ENCODE peak calls at places on chromosomes 11 and 22, in ten cellular contexts. D is GM23248, W is A673, N is MM.1S, Y is uterus, S is neuronal stem cell, K is colonic mucosa, O is gastrocnemius medialis, Z is psoas muscle, G is heart right ventricle. U is an unnamed sample.

GRCh38 chr11:31246451-31247165 is 122.9 kb downstream of the DCDC1 start:
- DNase-seq in D (peak), W (peak), N (no peak), Y (no peak), S (no peak), K (no peak), O (peak), Z (peak), G (no peak), U (no peak)

GRCh38 chr11:115415939-115416338 is 88.3 kb downstream of the CADM1 start:
- DNase-seq in D (no peak), W (no peak), N (peak), Y (no peak), S (no peak), K (no peak), O (no peak), Z (no peak), G (no peak), U (no peak)

GRCh38 chr11:113322158-113322557 is 7.8 kb downstream of the TTC12 start:
- DNase-seq in D (no peak), W (no peak), N (no peak), Y (no peak), S (no peak), K (no peak), O (no peak), Z (no peak), G (no peak), U (no peak)

GRCh38 chr11:92308366-92308765 is 83.7 kb downstream of the FAT3 start:
- DNase-seq in D (no peak), W (no peak), N (no peak), Y (no peak), S (no peak), K (no peak), O (no peak), Z (no peak), G (no peak), U (no peak)

GRCh38 chr11:120568572-120569307 is 57.2 kb downstream of the GRIK4 start:
- DNase-seq in D (no peak), W (no peak), N (no peak), Y (no peak), S (no peak), K (no peak), O (no peak), Z (no peak), G (no peak), U (no peak)

GRCh38 chr11:47185305-47186075 is 744 bp downstream of the PACSIN3 start:
- DNase-seq in D (peak), W (peak), N (no peak), Y (peak), S (peak), K (no peak), O (peak), Z (peak), G (peak), U (no peak)

GRCh38 chr11:116853461-116854073 is 16.1 kb upstream of the APOA1 start:
- DNase-seq in D (peak), W (peak), N (peak), Y (no peak), S (no peak), K (peak), O (no peak), Z (no peak), G (no peak), U (peak)

GRCh38 chr11:76696756-76697155 is 26.2 kb upstream of the LRRC32 start:
- DNase-seq in D (no peak), W (no peak), N (no peak), Y (no peak), S (no peak), K (no peak), O (no peak), Z (no peak), G (no peak), U (no peak)

GRCh38 chr22:39545310-39546063 is 12.9 kb upstream of the RPS19BP1 start:
- DNase-seq in D (peak), W (peak), N (no peak), Y (no peak), S (peak), K (peak), O (no peak), Z (peak), G (peak), U (peak)

GRCh38 chr22:49241174-49241851 is 586.4 kb downstream of the BRD1 start:
- DNase-seq in D (no peak), W (no peak), N (no peak), Y (no peak), S (no peak), K (no peak), O (no peak), Z (no peak), G (no peak), U (no peak)

GRCh38 chr11:95764267-95764898 is 25.2 kb downstream of the FAM76B start:
- DNase-seq in D (peak), W (peak), N (peak), Y (no peak), S (no peak), K (no peak), O (no peak), Z (no peak), G (no peak), U (no peak)

GRCh38 chr22:37330200-37331033 is 48.1 kb downstream of the CYTH4 start:
- DNase-seq in D (peak), W (peak), N (peak), Y (no peak), S (peak), K (peak), O (no peak), Z (no peak), G (no peak), U (no peak)

GRCh38 chr11:1891831-1892115 is at the start of gene PRR33:
- DNase-seq in D (no peak), W (no peak), N (no peak), Y (no peak), S (no peak), K (no peak), O (no peak), Z (no peak), G (no peak), U (no peak)

GRCh38 chr11:9341638-9342137 is 27.3 kb upstream of the TMEM41B start:
- DNase-seq in D (peak), W (no peak), N (no peak), Y (no peak), S (no peak), K (no peak), O (no peak), Z (no peak), G (no peak), U (no peak)

GRCh38 chr11:25769287-25769686 is 562.6 kb upstream of the ANO3 start:
- DNase-seq in D (peak), W (no peak), N (no peak), Y (no peak), S (no peak), K (no peak), O (no peak), Z (no peak), G (no peak), U (no peak)

GRCh38 chr11:68839953-68840641 is 1.6 kb downstream of the CPT1A start:
- DNase-seq in D (peak), W (peak), N (peak), Y (no peak), S (no peak), K (peak), O (no peak), Z (no peak), G (no peak), U (peak)

DNA sequence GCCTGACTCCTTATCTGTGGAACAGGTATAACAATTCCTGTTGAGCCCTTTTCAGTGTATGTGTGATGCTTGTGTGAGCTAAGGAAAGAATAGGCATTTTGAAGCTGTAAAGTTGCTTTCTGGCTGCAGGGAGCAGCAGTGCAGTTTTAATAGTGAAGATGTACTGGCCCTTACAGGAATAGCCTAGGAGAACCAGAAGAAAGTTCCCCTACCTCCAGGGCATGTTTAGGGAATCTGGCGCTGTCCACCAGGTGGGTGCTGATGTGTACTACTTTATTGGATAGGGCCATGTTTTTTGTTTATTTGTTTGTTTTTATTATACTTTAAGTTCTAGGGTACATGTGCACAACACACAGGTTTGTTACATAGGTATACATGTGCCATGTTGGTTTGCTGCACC is 11.5 kb downstream of the BMAL1 start:
- DNase-seq in D (peak), W (peak), N (no peak), Y (no peak), S (no peak), K (no peak), O (no peak), Z (no peak), G (no peak), U (no peak)
- H3K27ac ChIP-seq in D (no peak), W (no peak), N (no peak), Y (no peak), S (no peak), K (no peak), O (no peak), Z (no peak), G (no peak), U (no peak)

DNA sequence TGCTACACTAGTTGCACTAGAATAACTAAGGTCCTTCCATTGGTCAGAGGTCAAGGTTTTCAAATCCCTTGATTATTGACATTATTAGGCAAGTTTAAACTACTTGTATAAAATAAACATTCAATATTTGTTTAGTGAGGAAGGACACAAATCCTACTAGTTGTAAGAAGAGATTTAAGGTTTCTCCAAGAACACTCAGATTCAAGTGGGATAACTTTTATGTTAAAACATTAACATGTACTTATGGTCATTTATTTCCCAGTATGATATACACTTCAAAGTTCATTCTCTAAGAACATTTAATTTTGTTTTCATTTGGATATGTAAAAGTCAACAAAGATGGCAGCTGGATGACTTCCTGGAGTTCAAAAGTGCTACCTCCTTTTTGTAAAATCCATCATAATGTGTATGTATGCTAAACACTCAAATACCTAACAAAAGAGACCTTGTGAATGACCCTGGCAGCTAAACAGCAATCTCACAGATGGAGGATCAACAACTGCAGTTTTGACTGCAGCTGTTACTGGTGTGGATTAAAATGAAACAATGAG is 1.6 kb downstream of the CCDC90B start:
- DNase-seq in D (peak), W (no peak), N (no peak), Y (no peak), S (no peak), K (no peak), O (no peak), Z (no peak), G (no peak), U (no peak)
- H3K27ac ChIP-seq in D (peak), W (peak), N (peak), Y (peak), S (no peak), K (peak), O (peak), Z (peak), G (peak), U (peak)

DNA sequence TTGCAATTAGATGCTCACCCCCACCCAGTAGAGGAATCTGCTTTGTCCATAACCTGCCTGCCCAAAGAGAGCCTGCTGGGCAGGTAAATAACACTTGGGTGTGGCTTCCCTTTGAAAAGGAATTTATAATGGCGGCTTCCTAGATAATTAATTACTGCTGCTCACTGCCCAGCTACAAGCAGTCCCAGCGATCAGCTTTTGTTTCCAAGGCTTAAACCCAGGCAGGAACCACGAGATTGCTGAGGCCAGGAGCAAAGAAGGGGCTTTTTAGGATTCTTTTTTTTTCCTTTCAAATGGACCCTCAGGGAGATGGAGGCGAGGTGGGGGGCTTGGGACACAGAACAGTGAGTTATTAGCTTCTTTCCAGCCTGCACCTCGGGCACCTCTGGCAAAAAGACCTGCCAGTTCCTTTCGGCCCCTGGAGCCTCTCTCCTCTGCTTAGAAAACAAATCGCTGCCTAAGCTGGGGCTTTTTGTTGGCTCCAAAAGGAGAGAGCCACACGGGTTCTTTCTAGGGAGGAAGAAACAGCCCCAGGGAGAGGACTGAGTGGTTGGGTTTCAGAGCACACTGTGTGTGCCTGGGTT is 107.2 kb downstream of the TSPAN18 start:
- DNase-seq in D (no peak), W (no peak), N (no peak), Y (no peak), S (peak), K (no peak), O (no peak), Z (no peak), G (no peak), U (no peak)
- H3K27ac ChIP-seq in D (no peak), W (no peak), N (no peak), Y (peak), S (peak), K (no peak), O (peak), Z (no peak), G (peak), U (no peak)

GRCh38 chr11:33667819-33668467 is 32.7 kb downstream of the C11orf91 start:
- DNase-seq in D (no peak), W (no peak), N (no peak), Y (no peak), S (no peak), K (no peak), O (no peak), Z (no peak), G (no peak), U (no peak)
- H3K27ac ChIP-seq in D (no peak), W (no peak), N (no peak), Y (no peak), S (no peak), K (no peak), O (no peak), Z (no peak), G (no peak), U (no peak)

GRCh38 chr11:64306563-64306875 is 1.2 kb downstream of the ESRRA start:
- DNase-seq in D (no peak), W (no peak), N (no peak), Y (no peak), S (no peak), K (no peak), O (no peak), Z (no peak), G (no peak), U (no peak)
- H3K27ac ChIP-seq in D (no peak), W (peak), N (peak), Y (peak), S (no peak), K (peak), O (peak), Z (peak), G (peak), U (peak)

GRCh38 chr11:128482092-128482491 is 105.3 kb downstream of the ETS1 start:
- DNase-seq in D (no peak), W (no peak), N (no peak), Y (no peak), S (no peak), K (no peak), O (no peak), Z (no peak), G (no peak), U (no peak)

GRCh38 chr11:128484172-128484571 is 103.2 kb downstream of the ETS1 start:
- DNase-seq in D (no peak), W (no peak), N (no peak), Y (no peak), S (no peak), K (no peak), O (no peak), Z (no peak), G (no peak), U (no peak)

GRCh38 chr11:128481135-128481534 is 106.2 kb downstream of the ETS1 start:
- DNase-seq in D (peak), W (no peak), N (no peak), Y (no peak), S (no peak), K (no peak), O (no peak), Z (no peak), G (no peak), U (no peak)

GRCh38 chr11:128483211-128483788 is 104.1 kb downstream of the ETS1 start:
- DNase-seq in D (no peak), W (no peak), N (no peak), Y (no peak), S (no peak), K (no peak), O (no peak), Z (no peak), G (no peak), U (peak)

DNA sequence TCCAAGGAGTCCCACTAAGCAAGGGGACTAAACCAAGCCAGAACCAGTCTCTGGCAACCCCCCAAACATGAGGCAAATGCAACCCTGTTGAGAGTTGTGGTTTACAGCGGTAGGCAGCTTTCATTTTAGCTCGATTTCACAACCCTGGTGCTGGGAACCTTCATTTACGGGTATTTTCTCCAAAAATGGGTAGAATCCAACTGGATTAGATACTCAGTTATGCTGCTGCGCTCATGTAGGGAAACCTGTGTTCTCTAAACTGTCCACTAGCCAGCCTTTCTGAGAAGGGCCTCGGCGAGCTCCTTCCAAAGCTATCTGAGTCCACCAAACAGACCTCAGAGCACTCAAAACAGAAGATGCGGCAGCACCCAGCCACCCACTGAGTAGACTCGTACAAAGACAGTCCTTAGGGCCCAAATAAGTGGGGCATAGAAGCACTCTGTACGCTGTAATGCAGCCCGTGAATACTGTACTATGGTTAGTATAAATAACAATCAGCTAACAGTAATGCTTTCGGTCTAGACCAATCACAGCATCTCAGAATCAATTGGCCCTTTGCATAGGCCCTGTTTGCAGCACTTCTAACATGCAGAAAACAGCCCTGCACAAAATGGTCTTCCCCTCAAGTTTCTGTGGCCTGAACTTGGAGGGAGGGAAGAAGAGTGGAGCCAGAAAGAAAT is 104.7 kb downstream of the ETS1 start:
- DNase-seq in D (peak), W (no peak), N (no peak), Y (no peak), S (no peak), K (no peak), O (peak), Z (peak), G (no peak), U (no peak)
- H3K27ac ChIP-seq in D (peak), W (no peak), N (no peak), Y (peak), S (no peak), K (peak), O (peak), Z (peak), G (peak), U (peak)

GRCh38 chr11:130145328-130145812 is 14.2 kb upstream of the ST14 start:
- DNase-seq in D (no peak), W (no peak), N (no peak), Y (no peak), S (no peak), K (peak), O (no peak), Z (no peak), G (no peak), U (no peak)
- H3K27ac ChIP-seq in D (no peak), W (no peak), N (no peak), Y (no peak), S (no peak), K (peak), O (no peak), Z (no peak), G (no peak), U (no peak)

U was measured in CD8-positive, alpha-beta memory T cell.